ENCODE peak calls at places on chromosome 1, in six cellular contexts. B is T-cell, U is stomach, H is T-helper 1 cell, R is iPS DF 6.9, W is esophagus muscularis mucosa. X is an unnamed sample.

GRCh38 chr1:113860891-113861290 is 10.6 kb downstream of the PTPN22 start:
- DNase-seq in R (no peak), B (no peak), W (no peak), H (no peak), U (no peak), X (no peak)

GRCh38 chr1:24202987-24203386 is 15.9 kb upstream of the IFNLR1 start:
- DNase-seq in R (no peak), H (no peak), W (no peak), U (no peak), B (no peak), X (no peak)

GRCh38 chr1:118960567-118961136 is 27.5 kb downstream of the TBX15 start:
- DNase-seq in B (no peak), U (peak), W (peak), H (no peak), R (no peak), X (peak)

GRCh38 chr1:169866577-169866976 is 27.1 kb downstream of the SCYL3 start:
- DNase-seq in H (no peak), B (no peak), W (no peak), U (no peak), R (no peak), X (no peak)

GRCh38 chr1:246012271-246012854 is 494.7 kb downstream of the SMYD3 start:
- DNase-seq in W (no peak), B (no peak), U (no peak), H (no peak), R (peak), X (no peak)

GRCh38 chr1:226875641-226876295 is 5.4 kb downstream of the PSEN2 start:
- DNase-seq in R (no peak), U (peak), H (no peak), B (no peak), W (no peak), X (peak)

GRCh38 chr1:240194120-240194519 is 102.4 kb downstream of the FMN2 start:
- DNase-seq in B (no peak), W (no peak), R (no peak), U (no peak), H (no peak), X (no peak)

GRCh38 chr1:208778417-208778816 is 534.2 kb upstream of the PLXNA2 start:
- DNase-seq in R (no peak), B (no peak), H (no peak), U (no peak), W (no peak), X (no peak)

GRCh38 chr1:92879316-92879968 is 47.6 kb downstream of the RPL5 start:
- DNase-seq in B (no peak), U (no peak), R (no peak), H (no peak), W (no peak), X (no peak)

GRCh38 chr1:230058619-230059018 is 8.4 kb upstream of the GALNT2 start:
- DNase-seq in H (no peak), U (no peak), R (no peak), B (no peak), W (peak), X (no peak)

GRCh38 chr1:213444224-213444623 is 393.2 kb downstream of the RPS6KC1 start:
- DNase-seq in W (peak), H (no peak), B (no peak), U (no peak), R (no peak), X (no peak)

GRCh38 chr1:64133036-64133435 is 70.4 kb upstream of the UBE2U start:
- DNase-seq in U (no peak), R (no peak), B (no peak), W (no peak), H (no peak), X (no peak)

GRCh38 chr1:117512728-117513321 is 93.0 kb upstream of the TENT5C start:
- DNase-seq in W (no peak), B (no peak), H (no peak), U (no peak), R (no peak), X (no peak)

GRCh38 chr1:192879416-192879815 is 70.6 kb downstream of the RGS2 start:
- DNase-seq in U (no peak), W (no peak), R (no peak), B (no peak), H (no peak), X (no peak)

GRCh38 chr1:58812926-58813325 is 29.1 kb upstream of the JUN start:
- DNase-seq in H (peak), U (no peak), R (no peak), B (no peak), W (no peak), X (no peak)

GRCh38 chr1:11681071-11681771 is at the start of gene MAD2L2:
- DNase-seq in W (peak), U (peak), H (peak), R (no peak), B (peak), X (peak)